ENCODE peak calls at places on chromosomes 7 and 10, in ten cellular contexts. O, V, Z, S, L, U, P, F, T and X are unnamed samples.

GRCh38 chr10:19498348-19499290 is 317.6 kb upstream of the PLXDC2 start:
- DNase-seq in O (no peak), V (no peak), Z (no peak), S (peak), L (no peak), U (peak), P (no peak), F (no peak), T (peak), X (no peak)

GRCh38 chr10:11051001-11051324 is 33.3 kb downstream of the CELF2 start:
- DNase-seq in O (no peak), V (no peak), Z (no peak), S (no peak), L (no peak), U (no peak), P (no peak), F (no peak), T (no peak), X (no peak)

GRCh38 chr10:47370878-47371277 is 13.2 kb downstream of the ZNF488 start:
- DNase-seq in O (peak), V (no peak), Z (no peak), S (no peak), L (peak), U (peak), P (no peak), F (peak), T (no peak), X (no peak)

GRCh38 chr7:144830811-144831210 is 5.0 kb downstream of the TPK1 start:
- DNase-seq in O (no peak), V (no peak), Z (no peak), S (peak), L (no peak), U (no peak), P (no peak), F (no peak), T (peak), X (peak)

GRCh38 chr10:88819290-88819689 is 16.8 kb downstream of the LIPM start:
- DNase-seq in O (no peak), V (no peak), Z (no peak), S (peak), L (no peak), U (no peak), P (no peak), F (no peak), T (peak), X (peak)

GRCh38 chr7:74289660-74290589 is 718 bp downstream of the CLIP2 start:
- DNase-seq in O (peak), V (peak), Z (peak), S (peak), L (peak), U (no peak), P (peak), F (peak), T (peak), X (no peak)

GRCh38 chr7:47500103-47500563 is 81.8 kb downstream of the TNS3 start:
- DNase-seq in O (no peak), V (no peak), Z (peak), S (no peak), L (peak), U (no peak), P (no peak), F (peak), T (no peak), X (no peak)

GRCh38 chr7:68216046-68216445 is 1219.4 kb downstream of the TYW1 start:
- DNase-seq in O (no peak), V (no peak), Z (no peak), S (no peak), L (no peak), U (no peak), P (no peak), F (no peak), T (no peak), X (no peak)

GRCh38 chr10:6014241-6014761 is 37.0 kb upstream of the IL15RA start:
- DNase-seq in O (no peak), V (no peak), Z (peak), S (peak), L (peak), U (peak), P (peak), F (peak), T (peak), X (peak)

GRCh38 chr10:33536508-33536907 is 202.0 kb upstream of the NRP1 start:
- DNase-seq in O (no peak), V (no peak), Z (no peak), S (no peak), L (no peak), U (no peak), P (no peak), F (no peak), T (no peak), X (no peak)

GRCh38 chr7:88269606-88270005 is 37.1 kb downstream of the STEAP4 start:
- DNase-seq in O (no peak), V (no peak), Z (no peak), S (no peak), L (no peak), U (no peak), P (no peak), F (no peak), T (no peak), X (no peak)

GRCh38 chr10:79491171-79491835 is 21.0 kb upstream of the EIF5AL1 start:
- DNase-seq in O (peak), V (no peak), Z (no peak), S (no peak), L (no peak), U (no peak), P (no peak), F (no peak), T (no peak), X (no peak)

GRCh38 chr7:128201690-128202085 is 39.4 kb upstream of the LEP start:
- DNase-seq in O (no peak), V (no peak), Z (no peak), S (no peak), L (no peak), U (no peak), P (no peak), F (no peak), T (no peak), X (no peak)
- H3K4me3 ChIP-seq in O (no peak), V (peak), Z (no peak), S (no peak), L (peak), U (no peak), P (peak), F (peak), T (no peak), X (no peak)

DNA sequence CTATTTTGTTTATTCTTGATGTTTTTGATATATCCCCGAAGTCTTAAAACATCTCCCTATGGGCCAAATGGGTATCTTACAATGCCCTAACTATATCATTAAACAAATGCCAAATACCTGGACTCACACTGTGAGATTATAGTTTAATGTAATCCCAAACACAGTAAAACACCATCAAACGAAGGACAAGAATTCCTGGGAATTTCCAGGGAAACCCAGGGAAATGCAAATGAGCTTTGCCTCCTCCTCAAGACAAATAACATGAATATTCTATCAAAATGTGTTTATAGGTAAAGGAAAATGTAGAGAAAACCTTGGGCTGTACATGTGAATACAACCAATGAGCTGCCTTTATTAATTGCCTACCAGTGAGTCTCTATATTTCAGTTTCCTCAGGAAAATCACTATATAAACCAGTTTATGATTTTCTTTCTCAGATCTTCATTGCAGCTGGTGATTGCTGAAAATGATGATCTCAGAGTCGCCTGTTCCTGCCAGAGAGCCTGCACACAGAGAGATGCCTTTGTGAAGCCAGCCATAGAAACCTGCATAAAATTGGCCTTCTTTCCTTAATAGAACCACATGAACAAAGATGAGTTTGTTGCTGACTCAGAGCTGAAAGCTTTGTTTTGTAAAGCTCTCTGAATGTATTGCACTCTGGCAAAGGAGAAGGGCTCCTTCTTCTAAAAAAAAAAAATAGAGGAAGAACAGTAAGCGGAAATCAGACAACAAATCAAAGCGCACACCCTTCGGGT is 75.5 kb upstream of the PTPRZ1 start:
- DNase-seq in O (no peak), V (no peak), Z (no peak), S (no peak), L (no peak), U (no peak), P (no peak), F (no peak), T (peak), X (peak)
- H3K4me3 ChIP-seq in O (no peak), V (no peak), Z (no peak), S (no peak), L (no peak), U (no peak), P (no peak), F (no peak), T (no peak), X (no peak)

DNA sequence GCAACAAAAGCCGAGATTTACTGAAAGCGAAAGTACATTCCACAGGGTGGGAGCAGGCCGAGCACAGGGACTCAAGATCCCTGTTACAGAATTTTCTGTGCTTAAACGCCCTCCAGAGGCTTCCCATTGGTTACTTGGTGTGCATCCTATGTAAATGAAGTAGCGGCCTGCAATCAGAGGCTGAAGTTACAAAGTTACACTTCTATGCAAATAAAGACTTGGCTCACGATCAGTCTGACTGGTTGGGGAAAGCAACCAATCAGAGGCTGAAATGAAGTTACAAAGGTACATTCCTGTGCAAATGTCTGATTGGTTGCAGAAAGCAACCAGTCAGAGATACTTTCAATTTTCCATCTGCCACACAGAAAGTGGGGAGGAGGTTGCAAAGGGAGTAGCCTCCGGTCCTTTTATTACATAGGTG is 4.1 kb downstream of the ACBD7 start:
- DNase-seq in O (no peak), V (no peak), Z (peak), S (peak), L (peak), U (no peak), P (no peak), F (peak), T (peak), X (peak)
- H3K4me3 ChIP-seq in O (peak), V (peak), Z (peak), S (peak), L (peak), U (no peak), P (no peak), F (peak), T (peak), X (peak)

DNA sequence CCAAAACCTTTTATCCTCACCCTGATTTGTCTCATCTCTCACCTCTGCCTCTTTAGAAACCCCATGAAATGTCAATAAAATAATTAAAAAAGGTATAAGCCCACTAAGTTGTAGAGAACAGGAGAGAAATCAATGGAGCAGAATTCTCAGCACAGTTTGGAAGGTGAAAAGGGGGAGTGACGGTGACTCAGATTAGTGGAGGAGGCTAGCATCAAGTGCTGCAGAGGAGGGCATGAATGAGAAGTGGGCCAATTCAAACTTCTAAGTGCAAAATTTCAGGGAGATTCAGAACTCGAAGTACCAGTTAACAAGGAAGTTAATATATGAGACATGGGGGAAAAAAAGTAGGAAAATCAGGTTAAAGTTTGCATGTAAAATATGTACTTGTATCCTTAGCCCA is 34.9 kb upstream of the ETV1 start:
- DNase-seq in O (no peak), V (no peak), Z (no peak), S (no peak), L (no peak), U (no peak), P (no peak), F (no peak), T (no peak), X (no peak)
- H3K4me3 ChIP-seq in O (no peak), V (no peak), Z (no peak), S (no peak), L (no peak), U (no peak), P (no peak), F (no peak), T (no peak), X (no peak)

GRCh38 chr10:29535012-29535777 is 99.6 kb downstream of the SVIL start:
- DNase-seq in O (no peak), V (peak), Z (peak), S (peak), L (peak), U (no peak), P (no peak), F (peak), T (peak), X (peak)
- H3K4me3 ChIP-seq in O (no peak), V (peak), Z (peak), S (peak), L (peak), U (no peak), P (no peak), F (no peak), T (peak), X (no peak)

GRCh38 chr7:35646289-35647033 is 48.5 kb downstream of the HERPUD2 start:
- DNase-seq in O (no peak), V (no peak), Z (no peak), S (peak), L (no peak), U (no peak), P (no peak), F (no peak), T (no peak), X (no peak)
- H3K4me3 ChIP-seq in O (no peak), V (peak), Z (no peak), S (no peak), L (no peak), U (no peak), P (no peak), F (no peak), T (no peak), X (no peak)

GRCh38 chr10:99621454-99622246 is 1.4 kb upstream of the SLC25A28 start:
- DNase-seq in O (no peak), V (no peak), Z (no peak), S (no peak), L (no peak), U (no peak), P (no peak), F (no peak), T (peak), X (no peak)
- H3K4me3 ChIP-seq in O (peak), V (peak), Z (peak), S (peak), L (peak), U (peak), P (peak), F (peak), T (peak), X (peak)

GRCh38 chr7:122304996-122305421 is 459 bp upstream of the FEZF1 start:
- DNase-seq in O (no peak), V (no peak), Z (no peak), S (no peak), L (no peak), U (no peak), P (no peak), F (no peak), T (peak), X (no peak)

GRCh38 chr7:122304604-122304975 is at the start of gene FEZF1:
- DNase-seq in O (no peak), V (no peak), Z (no peak), S (no peak), L (no peak), U (no peak), P (no peak), F (no peak), T (no peak), X (no peak)

GRCh38 chr7:122306320-122307227 is 2.0 kb upstream of the FEZF1 start:
- DNase-seq in O (no peak), V (no peak), Z (no peak), S (no peak), L (no peak), U (no peak), P (no peak), F (no peak), T (no peak), X (no peak)

GRCh38 chr7:122307228-122307619 is 2.7 kb upstream of the FEZF1 start:
- DNase-seq in O (peak), V (no peak), Z (no peak), S (no peak), L (no peak), U (no peak), P (no peak), F (no peak), T (no peak), X (no peak)

DNA sequence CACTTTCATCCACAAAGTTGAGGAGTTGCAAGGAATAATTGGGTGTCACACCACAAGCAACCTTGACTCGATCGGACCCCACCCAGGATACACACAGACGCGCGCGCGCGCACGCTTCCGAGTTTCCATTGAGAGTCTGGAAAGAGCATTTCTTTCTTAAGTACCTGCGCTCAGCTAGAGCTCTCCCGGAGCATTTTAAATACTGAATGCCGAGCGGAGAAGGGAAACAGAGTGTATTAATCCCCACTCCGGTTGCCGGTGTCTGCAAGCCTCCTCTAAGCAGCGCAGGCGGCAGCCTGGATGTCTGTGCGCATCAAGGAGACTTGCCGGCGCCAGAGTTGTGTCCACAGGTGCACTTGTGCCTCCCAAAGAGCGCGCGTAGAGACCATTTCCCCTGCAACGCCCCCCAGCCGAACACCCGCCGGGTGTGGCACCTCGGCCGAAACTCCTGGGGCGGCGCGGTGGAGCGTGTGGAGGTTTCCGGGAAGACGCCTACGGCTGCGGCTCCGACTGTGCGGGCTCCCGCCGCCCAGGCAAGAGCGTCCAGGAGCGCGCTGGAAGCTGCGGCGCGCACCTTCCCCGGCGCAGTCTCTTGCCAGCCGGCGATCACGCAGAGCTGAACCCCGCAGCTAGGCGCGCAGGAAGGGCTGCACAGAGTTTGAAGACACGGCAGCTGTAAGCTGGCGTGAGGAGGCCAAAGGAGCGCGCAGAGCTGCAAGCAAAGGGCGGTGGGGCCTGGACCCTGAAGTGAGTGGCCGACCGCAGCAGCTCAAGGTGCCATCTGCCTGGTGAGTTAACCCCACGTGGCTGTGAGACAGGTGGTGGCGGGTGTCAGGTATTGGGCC is 1.1 kb upstream of the FEZF1 start:
- DNase-seq in O (peak), V (no peak), Z (peak), S (no peak), L (no peak), U (no peak), P (no peak), F (no peak), T (peak), X (peak)
- H3K4me3 ChIP-seq in O (peak), V (peak), Z (no peak), S (no peak), L (peak), U (no peak), P (no peak), F (peak), T (no peak), X (no peak)

DNA sequence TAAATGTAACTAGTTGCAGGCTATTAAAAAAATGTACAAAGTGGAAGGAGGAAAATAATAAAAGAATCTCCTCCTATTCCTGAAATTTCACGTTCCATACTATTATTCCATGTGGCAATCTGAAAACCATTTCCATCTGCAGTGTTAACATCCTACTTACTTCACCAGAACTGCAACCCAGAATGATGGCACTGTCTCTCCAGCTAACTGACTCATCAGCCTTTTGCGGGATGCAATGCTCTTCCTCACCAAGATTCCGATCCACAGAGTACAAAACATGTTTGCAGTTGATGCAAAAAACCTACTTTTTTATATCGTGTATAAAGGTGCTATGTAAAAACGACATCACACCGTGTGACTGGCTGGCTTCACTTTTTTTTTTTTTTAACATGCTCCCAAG is 50.8 kb downstream of the ESYT2 start:
- DNase-seq in O (no peak), V (no peak), Z (no peak), S (no peak), L (no peak), U (no peak), P (no peak), F (no peak), T (no peak), X (peak)
- H3K4me3 ChIP-seq in O (no peak), V (no peak), Z (no peak), S (no peak), L (no peak), U (no peak), P (no peak), F (no peak), T (no peak), X (no peak)

GRCh38 chr10:95877881-95878280 is 29.9 kb upstream of the CC2D2B start:
- DNase-seq in O (no peak), V (no peak), Z (no peak), S (no peak), L (no peak), U (no peak), P (no peak), F (no peak), T (no peak), X (no peak)
- H3K4me3 ChIP-seq in O (no peak), V (no peak), Z (no peak), S (no peak), L (no peak), U (no peak), P (no peak), F (no peak), T (no peak), X (no peak)